ENCODE peak calls at places on chromosome 14, in four cellular contexts. O is aorta, M is NCI-H1092 treated with DMSO at 0.1 percent for 48 hours, X is type B pancreatic cell. Z is an unnamed sample.

GRCh38 chr14:77883479-77884238 is 83.8 kb downstream of the ADCK1 start:
- DNase-seq in O (no peak), M (no peak), X (no peak), Z (no peak)

GRCh38 chr14:88613552-88614010 is 50.7 kb downstream of the ZC3H14 start:
- DNase-seq in O (no peak), M (peak), X (no peak), Z (no peak)

GRCh38 chr14:35050652-35051051 is 4.6 kb downstream of the FAM177A1 start:
- DNase-seq in O (no peak), M (no peak), X (no peak), Z (no peak)

GRCh38 chr14:103630364-103631108 is 1.5 kb downstream of the KLC1 start:
- DNase-seq in O (no peak), M (no peak), X (no peak), Z (no peak)

GRCh38 chr14:62914025-62914424 is 131.2 kb downstream of the KCNH5 start:
- DNase-seq in O (no peak), M (no peak), X (no peak), Z (no peak)

GRCh38 chr14:59776468-59776867 is 94.1 kb downstream of the RTN1 start:
- DNase-seq in O (no peak), M (no peak), X (no peak), Z (no peak)

GRCh38 chr14:91202234-91202974 is 42.1 kb downstream of the GPR68 start:
- DNase-seq in O (peak), M (no peak), X (no peak), Z (no peak)

GRCh38 chr14:103393687-103394626 is 8.7 kb downstream of the MARK3 start:
- DNase-seq in O (no peak), M (peak), X (no peak), Z (no peak)

GRCh38 chr14:75267141-75267601 is 11.5 kb upstream of the FOS start:
- DNase-seq in O (no peak), M (no peak), X (no peak), Z (no peak)

GRCh38 chr14:90649096-90649495 is 167.1 kb downstream of the TTC7B start:
- DNase-seq in O (no peak), M (no peak), X (no peak), Z (no peak)

GRCh38 chr14:105865266-105865903 is 339.0 kb downstream of the TMEM121 start:
- DNase-seq in O (peak), M (peak), X (peak), Z (peak)

GRCh38 chr14:61468063-61468825 is 146.9 kb downstream of the PRKCH start:
- DNase-seq in O (no peak), M (no peak), X (no peak), Z (no peak)

GRCh38 chr14:100293497-100294212 is 12.6 kb downstream of the SLC25A29 start:
- DNase-seq in O (peak), M (no peak), X (no peak), Z (peak)

GRCh38 chr14:60647081-60647836 is 2.0 kb downstream of the SIX1 start:
- DNase-seq in O (no peak), M (peak), X (no peak), Z (no peak)

GRCh38 chr14:67863223-67863622 is 43.6 kb downstream of the RAD51B start:
- DNase-seq in O (no peak), M (no peak), X (no peak), Z (no peak)

GRCh38 chr14:54108481-54109471 is 152.2 kb upstream of the BMP4 start:
- DNase-seq in O (no peak), M (no peak), X (no peak), Z (no peak)

GRCh38 chr14:55123101-55123500 is 6.0 kb upstream of the LGALS3 start:
- DNase-seq in O (no peak), M (no peak), X (no peak), Z (no peak)

GRCh38 chr14:57508756-57509155 is 15.1 kb upstream of the CCDC198 start:
- DNase-seq in O (no peak), M (no peak), X (no peak), Z (no peak)